ENCODE peak calls at places on chromosomes 11 and 22, in ten cellular contexts. W is right cardiac atrium; O is HT1080; X is NCI-H774; I is DMS153; Y is activated naive CD4-positive, alpha-beta T cell; F is mesenchymal stem cell; J is IMR-90; T is Daoy; K is erythroblast. Z is an unnamed sample.
A peak's percentile ranks its signal among the peaks of the same experiment; 100 is the strongest.

GRCh38 chr22:45317551-45318167 is 7.9 kb downstream of the FAM118A start:
- DNase-seq in T (peak; percentile 71), Y (no peak), W (peak; percentile 90), X (no peak), K (no peak), O (no peak), F (peak; percentile 17), J (peak; percentile 37), I (peak; percentile 54), Z (peak; percentile 91)

GRCh38 chr11:126890561-126890960 is 110.0 kb downstream of the KIRREL3 start:
- DNase-seq in T (no peak), F (no peak), Y (no peak), J (no peak), W (no peak), K (no peak), O (no peak), I (no peak), X (no peak), Z (no peak)

GRCh38 chr22:19806213-19807160 is 45.9 kb downstream of the TBX1 start:
- DNase-seq in I (peak; percentile 31), J (no peak), W (no peak), F (no peak), O (peak; percentile 37), K (no peak), T (peak; percentile 70), Y (no peak), X (no peak), Z (peak; percentile 63)

GRCh38 chr22:48424201-48424627 is 1403.5 kb downstream of the BRD1 start:
- DNase-seq in K (no peak), I (no peak), W (no peak), J (no peak), X (no peak), T (no peak), Y (no peak), F (no peak), O (no peak), Z (no peak)

GRCh38 chr11:119730789-119731386 is 1.9 kb upstream of the NECTIN1 start:
- DNase-seq in T (no peak), O (no peak), I (no peak), W (no peak), X (no peak), K (no peak), Y (no peak), J (no peak), F (no peak), Z (no peak)

GRCh38 chr11:107623183-107623582 is 32.2 kb downstream of the ELMOD1 start:
- DNase-seq in I (no peak), X (no peak), Y (no peak), O (no peak), K (no peak), T (no peak), W (peak; percentile 69), F (no peak), J (no peak), Z (no peak)

GRCh38 chr11:28146123-28146751 is 38.0 kb downstream of the METTL15 start:
- DNase-seq in I (no peak), W (no peak), F (peak; percentile 89), Y (no peak), T (peak; percentile 75), K (no peak), J (peak; percentile 92), X (no peak), O (peak; percentile 92), Z (peak; percentile 87)

GRCh38 chr11:124778281-124778680 is 16.2 kb upstream of the ESAM start:
- DNase-seq in W (no peak), X (no peak), Y (no peak), I (no peak), F (no peak), K (no peak), T (no peak), O (no peak), J (no peak), Z (no peak)

GRCh38 chr22:30089655-30089974 is 9.4 kb downstream of the HORMAD2 start:
- DNase-seq in J (no peak), X (no peak), K (no peak), T (no peak), O (no peak), F (no peak), Y (no peak), I (no peak), W (no peak), Z (no peak)

GRCh38 chr11:67523556-67524479 is 572 bp upstream of the CABP2 start:
- DNase-seq in I (no peak), X (no peak), W (no peak), T (no peak), K (no peak), O (no peak), Y (no peak), J (no peak), F (no peak), Z (no peak)

GRCh38 chr22:36017661-36018091 is 10.9 kb downstream of the RBFOX2 start:
- DNase-seq in J (no peak), T (no peak), F (no peak), Y (no peak), K (no peak), I (peak; percentile 71), O (no peak), X (peak; percentile 1), W (no peak), Z (no peak)

GRCh38 chr11:1277936-1278512 is 31.4 kb downstream of the TOLLIP start:
- DNase-seq in W (peak; percentile 28), X (no peak), Y (no peak), I (no peak), F (no peak), T (no peak), K (peak; percentile 21), J (no peak), O (no peak), Z (no peak)

GRCh38 chr22:46036558-46037408 is 59.8 kb upstream of the WNT7B start:
- DNase-seq in Y (no peak), X (no peak), F (peak; percentile 30), W (peak; percentile 70), I (peak; percentile 67), T (peak; percentile 59), O (peak; percentile 69), J (no peak), K (peak; percentile 61), Z (peak; percentile 50)

GRCh38 chr11:12936200-12936599 is 72.9 kb upstream of the RASSF10 start:
- DNase-seq in F (no peak), W (no peak), I (no peak), Y (no peak), X (no peak), T (no peak), K (no peak), O (no peak), J (no peak), Z (no peak)

GRCh38 chr11:75592699-75593098 is 30.6 kb downstream of the SERPINH1 start:
- DNase-seq in J (no peak), W (no peak), X (peak; percentile 80), K (no peak), I (peak; percentile 81), O (no peak), Y (no peak), F (no peak), T (no peak), Z (peak; percentile 24)

GRCh38 chr11:68658661-68659060 is 25.7 kb upstream of the GAL start:
- DNase-seq in F (peak; percentile 7), T (no peak), W (no peak), Y (no peak), K (no peak), O (no peak), J (peak; percentile 31), I (no peak), X (no peak), Z (no peak)

GRCh38 chr22:43375951-43376455 is 32.8 kb upstream of the SCUBE1 start:
- DNase-seq in J (peak; percentile 43), I (no peak), F (peak; percentile 51), T (no peak), O (no peak), X (no peak), Y (no peak), W (no peak), K (no peak), Z (no peak)

GRCh38 chr22:27651486-27651885 is 150.1 kb downstream of the MN1 start:
- DNase-seq in O (no peak), K (no peak), W (peak; percentile 79), X (no peak), T (no peak), J (no peak), Y (no peak), F (no peak), I (no peak), Z (no peak)

GRCh38 chr22:43007519-43008102 is 7.3 kb downstream of the PACSIN2 start:
- DNase-seq in T (peak; percentile 71), X (no peak), Y (no peak), W (no peak), O (peak; percentile 69), J (peak; percentile 75), K (peak; percentile 96), I (peak; percentile 16), F (peak; percentile 67), Z (no peak)

GRCh38 chr11:287821-288327 is 1.1 kb upstream of the PGGHG start:
- DNase-seq in I (no peak), F (no peak), K (no peak), T (peak; percentile 8), Y (no peak), W (peak; percentile 55), X (no peak), J (no peak), O (no peak), Z (no peak)

GRCh38 chr11:113161671-113162589 is 152.5 kb upstream of the TTC12 start:
- DNase-seq in X (peak; percentile 82), F (no peak), Y (no peak), T (no peak), O (no peak), I (peak; percentile 61), W (peak; percentile 53), J (no peak), K (no peak), Z (no peak)

GRCh38 chr11:15826826-15827225 is 529.5 kb downstream of the SOX6 start:
- DNase-seq in W (peak; percentile 77), X (no peak), I (no peak), T (peak; percentile 52), F (no peak), K (peak; percentile 31), J (no peak), O (peak; percentile 48), Y (no peak), Z (peak; percentile 49)

GRCh38 chr22:41333806-41334205 is 32.5 kb downstream of the ZC3H7B start:
- DNase-seq in K (no peak), X (no peak), I (no peak), W (no peak), F (no peak), T (no peak), O (no peak), J (no peak), Y (no peak), Z (no peak)